ENCODE peak calls at places on chromosomes 13 and 19, in nine cellular contexts. C is CD8-positive, alpha-beta memory T cell; H is ovary; Z is neuronal stem cell; V is upper lobe of right lung; X is stomach; N is thoracic aorta; U is right lobe of liver; S is CD8-positive, alpha-beta T cell. P is an unnamed sample.

GRCh38 chr13:47672982-47673670 is 327.9 kb downstream of the SUCLA2 start:
- DNase-seq in C (no peak), H (no peak), Z (no peak), V (no peak), X (no peak), N (no peak), U (no peak), S (no peak), P (no peak)

GRCh38 chr13:111658150-111659100 is 338.0 kb downstream of the TEX29 start:
- DNase-seq in C (no peak), H (no peak), Z (peak), V (no peak), X (no peak), N (no peak), U (no peak), S (no peak), P (no peak)

GRCh38 chr13:112854321-112854720 is 114.7 kb upstream of the MCF2L start:
- DNase-seq in C (no peak), H (no peak), Z (no peak), V (peak), X (no peak), N (no peak), U (no peak), S (no peak), P (no peak)

GRCh38 chr13:106534844-106535551 is 464 bp downstream of the EFNB2 start:
- DNase-seq in C (no peak), H (peak), Z (no peak), V (peak), X (peak), N (no peak), U (no peak), S (no peak), P (peak)

GRCh38 chr13:77874406-77874805 is 44.2 kb downstream of the EDNRB start:
- DNase-seq in C (no peak), H (no peak), Z (no peak), V (no peak), X (no peak), N (no peak), U (no peak), S (no peak), P (no peak)

GRCh38 chr13:44364601-44365000 is 9.0 kb upstream of the SERP2 start:
- DNase-seq in C (no peak), H (no peak), Z (peak), V (no peak), X (no peak), N (no peak), U (no peak), S (no peak), P (no peak)

GRCh38 chr19:2342656-2343288 is 14.3 kb downstream of the SPPL2B start:
- DNase-seq in C (no peak), H (no peak), Z (no peak), V (no peak), X (no peak), N (no peak), U (no peak), S (no peak), P (no peak)

GRCh38 chr13:20435616-20436368 is 89.9 kb downstream of the CRYL1 start:
- DNase-seq in C (no peak), H (no peak), Z (no peak), V (no peak), X (no peak), N (no peak), U (no peak), S (no peak), P (no peak)

GRCh38 chr13:108681986-108682562 is 52.7 kb downstream of the MYO16 start:
- DNase-seq in C (no peak), H (no peak), Z (no peak), V (no peak), X (no peak), N (no peak), U (no peak), S (no peak), P (no peak)

GRCh38 chr13:31930901-31931522 is 100.6 kb upstream of the FRY start:
- DNase-seq in C (no peak), H (no peak), Z (no peak), V (no peak), X (no peak), N (no peak), U (no peak), S (no peak), P (no peak)

GRCh38 chr19:47473336-47473735 is 1.6 kb upstream of the SLC8A2 start:
- DNase-seq in C (no peak), H (no peak), Z (no peak), V (no peak), X (no peak), N (no peak), U (peak), S (no peak), P (no peak)

GRCh38 chr19:18204394-18205179 is 745 bp upstream of the RAB3A start:
- DNase-seq in C (no peak), H (peak), Z (peak), V (no peak), X (peak), N (no peak), U (peak), S (no peak), P (no peak)

GRCh38 chr19:33476151-33476707 is 45.4 kb downstream of the PEPD start:
- DNase-seq in C (no peak), H (no peak), Z (no peak), V (peak), X (no peak), N (no peak), U (no peak), S (no peak), P (no peak)

GRCh38 chr19:13260883-13261653 is 110.9 kb downstream of the IER2 start:
- DNase-seq in C (no peak), H (no peak), Z (no peak), V (no peak), X (peak), N (no peak), U (no peak), S (no peak), P (no peak)

GRCh38 chr13:50403311-50403710 is 388.1 kb downstream of the KCNRG start:
- DNase-seq in C (no peak), H (no peak), Z (no peak), V (no peak), X (peak), N (no peak), U (no peak), S (no peak), P (no peak)

GRCh38 chr13:84654654-84655244 is 772.5 kb upstream of the SLITRK1 start:
- DNase-seq in C (no peak), H (no peak), Z (peak), V (no peak), X (no peak), N (no peak), U (no peak), S (no peak), P (no peak)

GRCh38 chr19:17304386-17305047 is 1.2 kb upstream of the MRPL34 start:
- DNase-seq in C (no peak), H (peak), Z (no peak), V (peak), X (no peak), N (no peak), U (no peak), S (no peak), P (no peak)

GRCh38 chr13:33910267-33910666 is 92.3 kb downstream of the RFC3 start:
- DNase-seq in C (no peak), H (no peak), Z (no peak), V (no peak), X (no peak), N (no peak), U (no peak), S (no peak), P (no peak)

GRCh38 chr19:53086949-53087348 is 16.3 kb downstream of the ZNF160 start:
- DNase-seq in C (no peak), H (no peak), Z (no peak), V (no peak), X (no peak), N (no peak), U (peak), S (no peak), P (peak)

GRCh38 chr13:57123660-57124059 is 17.1 kb upstream of the PRR20A start:
- DNase-seq in C (no peak), H (peak), Z (no peak), V (no peak), X (no peak), N (peak), U (no peak), S (no peak), P (peak)

GRCh38 chr13:26985285-26985878 is 186.2 kb downstream of the USP12 start:
- DNase-seq in C (peak), H (peak), Z (peak), V (no peak), X (peak), N (peak), U (no peak), S (peak), P (no peak)

GRCh38 chr13:83499286-83499685 is 383.0 kb downstream of the SLITRK1 start:
- DNase-seq in C (no peak), H (no peak), Z (no peak), V (no peak), X (no peak), N (no peak), U (no peak), S (no peak), P (no peak)

GRCh38 chr19:19230505-19230904 is 18.7 kb downstream of the NCAN start:
- DNase-seq in C (no peak), H (no peak), Z (no peak), V (no peak), X (no peak), N (no peak), U (no peak), S (no peak), P (no peak)

GRCh38 chr13:106533101-106533939 is 2.1 kb downstream of the EFNB2 start:
- DNase-seq in C (no peak), H (peak), Z (peak), V (peak), X (peak), N (no peak), U (peak), S (no peak), P (peak)

GRCh38 chr13:33394294-33394932 is 108.9 kb upstream of the STARD13 start:
- DNase-seq in C (no peak), H (no peak), Z (no peak), V (no peak), X (no peak), N (no peak), U (no peak), S (no peak), P (no peak)

DNA sequence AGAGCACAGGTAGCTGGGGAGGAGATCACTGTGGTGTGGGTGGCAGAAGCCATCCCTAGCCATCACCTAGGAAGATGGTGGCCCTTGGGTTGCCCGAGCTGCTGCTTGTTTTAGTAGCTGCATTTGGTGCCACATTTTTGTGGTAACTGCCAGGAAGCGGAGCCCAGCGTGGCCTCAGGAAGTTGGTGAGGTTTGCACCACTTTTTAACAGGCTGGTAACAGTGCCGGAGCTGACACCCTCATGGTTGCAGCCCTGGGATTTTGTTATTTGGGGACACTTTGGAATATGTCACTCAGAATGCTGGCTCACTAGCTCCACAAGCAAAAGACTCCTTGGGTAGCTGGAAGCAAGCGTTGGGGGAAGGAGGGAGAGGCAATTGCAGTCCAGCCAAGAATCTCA is 22.1 kb downstream of the ACTN4 start:
- DNase-seq in C (peak), H (no peak), Z (no peak), V (no peak), X (no peak), N (no peak), U (no peak), S (no peak), P (no peak)
- H3K27ac ChIP-seq in C (peak), H (no peak), Z (no peak), V (peak), X (peak), N (peak), U (peak), S (no peak), P (peak)

GRCh38 chr13:67643656-67644055 is 413.5 kb upstream of the PCDH9 start:
- DNase-seq in C (no peak), H (no peak), Z (no peak), V (no peak), X (no peak), N (no peak), U (no peak), S (no peak), P (no peak)
- H3K27ac ChIP-seq in C (no peak), H (no peak), Z (no peak), V (no peak), X (no peak), N (no peak), U (no peak), S (no peak), P (no peak)

GRCh38 chr19:6239401-6239844 is 40.4 kb downstream of the MLLT1 start:
- DNase-seq in C (no peak), H (peak), Z (no peak), V (peak), X (peak), N (no peak), U (no peak), S (no peak), P (peak)

GRCh38 chr19:6241056-6241455 is 38.7 kb downstream of the MLLT1 start:
- DNase-seq in C (no peak), H (no peak), Z (no peak), V (peak), X (no peak), N (no peak), U (peak), S (no peak), P (peak)

GRCh38 chr19:6241680-6242079 is 38.1 kb downstream of the MLLT1 start:
- DNase-seq in C (no peak), H (no peak), Z (no peak), V (peak), X (no peak), N (no peak), U (peak), S (no peak), P (peak)

GRCh38 chr19:6239871-6240676 is 39.7 kb downstream of the MLLT1 start:
- DNase-seq in C (no peak), H (no peak), Z (no peak), V (peak), X (no peak), N (no peak), U (peak), S (no peak), P (peak)

DNA sequence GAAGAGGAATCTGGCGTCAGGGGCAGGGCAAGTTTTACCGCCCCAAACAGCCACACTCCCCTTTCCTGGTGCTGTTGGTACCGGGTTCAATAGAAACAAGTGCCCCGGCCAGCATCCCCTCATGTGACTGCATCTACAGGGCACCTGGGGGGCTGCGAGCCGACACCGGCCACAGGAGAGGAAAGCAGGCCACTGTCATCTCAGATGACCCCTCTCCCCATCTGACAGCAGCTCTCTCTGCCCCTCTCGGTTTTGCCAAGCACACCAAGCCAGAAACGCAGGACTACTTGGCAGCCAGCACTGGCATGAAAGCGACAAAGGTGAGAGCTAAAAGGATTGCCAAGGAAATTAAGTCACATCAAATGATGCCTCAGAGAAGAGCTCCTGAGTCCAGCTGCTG is 37.1 kb downstream of the MLLT1 start:
- DNase-seq in C (no peak), H (no peak), Z (no peak), V (no peak), X (no peak), N (no peak), U (peak), S (no peak), P (no peak)
- H3K27ac ChIP-seq in C (no peak), H (no peak), Z (no peak), V (no peak), X (peak), N (no peak), U (no peak), S (no peak), P (peak)

DNA sequence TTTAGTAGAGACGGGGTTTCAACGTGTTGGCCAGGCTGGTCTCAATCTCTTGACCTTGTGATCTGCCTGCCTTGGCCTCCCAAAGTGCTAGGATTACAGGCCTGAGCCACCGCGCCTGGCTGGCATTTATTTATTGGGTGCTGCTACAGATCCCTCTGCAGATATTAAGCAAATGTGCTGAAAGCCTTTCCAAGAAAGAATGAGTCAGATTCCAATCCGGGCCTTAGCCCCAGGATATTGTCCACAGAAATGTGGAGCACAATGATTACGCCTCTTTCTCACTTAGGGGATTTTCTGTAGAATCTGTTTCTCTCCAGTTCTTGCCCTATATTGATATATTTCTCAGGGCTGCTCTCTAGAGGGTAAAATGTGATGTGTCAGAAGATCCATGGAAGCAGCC is 24.7 kb upstream of the IGFL4 start:
- DNase-seq in C (no peak), H (no peak), Z (no peak), V (no peak), X (no peak), N (no peak), U (no peak), S (no peak), P (no peak)
- H3K27ac ChIP-seq in C (no peak), H (no peak), Z (no peak), V (no peak), X (no peak), N (no peak), U (no peak), S (no peak), P (no peak)

DNA sequence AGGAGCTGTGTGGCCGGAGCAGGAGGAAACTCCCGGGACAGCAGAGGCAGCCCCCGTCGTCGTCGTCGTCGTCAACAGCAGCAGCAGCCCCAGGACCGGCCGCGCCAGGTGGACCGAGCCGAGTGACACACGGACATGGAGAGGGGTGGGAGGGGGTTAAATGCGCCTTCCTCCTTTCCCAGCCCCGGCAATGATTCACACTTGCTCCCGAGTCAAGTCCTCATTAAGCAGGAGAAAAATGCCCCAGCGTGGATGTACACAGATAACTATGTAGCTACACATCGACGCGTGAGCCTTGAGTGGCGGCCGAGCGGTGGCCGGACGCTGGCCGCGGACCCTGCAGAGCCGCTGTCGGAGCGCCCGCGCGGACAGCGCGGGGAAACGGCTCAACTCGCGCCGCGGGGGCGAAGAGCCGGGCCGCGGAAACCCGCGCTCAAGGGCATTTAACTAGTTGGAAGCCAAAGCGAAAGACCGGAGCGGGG is 645 bp downstream of the UBL3 start:
- DNase-seq in C (peak), H (peak), Z (no peak), V (peak), X (peak), N (peak), U (peak), S (no peak), P (peak)
- H3K27ac ChIP-seq in C (peak), H (peak), Z (peak), V (peak), X (peak), N (peak), U (peak), S (peak), P (peak)

DNA sequence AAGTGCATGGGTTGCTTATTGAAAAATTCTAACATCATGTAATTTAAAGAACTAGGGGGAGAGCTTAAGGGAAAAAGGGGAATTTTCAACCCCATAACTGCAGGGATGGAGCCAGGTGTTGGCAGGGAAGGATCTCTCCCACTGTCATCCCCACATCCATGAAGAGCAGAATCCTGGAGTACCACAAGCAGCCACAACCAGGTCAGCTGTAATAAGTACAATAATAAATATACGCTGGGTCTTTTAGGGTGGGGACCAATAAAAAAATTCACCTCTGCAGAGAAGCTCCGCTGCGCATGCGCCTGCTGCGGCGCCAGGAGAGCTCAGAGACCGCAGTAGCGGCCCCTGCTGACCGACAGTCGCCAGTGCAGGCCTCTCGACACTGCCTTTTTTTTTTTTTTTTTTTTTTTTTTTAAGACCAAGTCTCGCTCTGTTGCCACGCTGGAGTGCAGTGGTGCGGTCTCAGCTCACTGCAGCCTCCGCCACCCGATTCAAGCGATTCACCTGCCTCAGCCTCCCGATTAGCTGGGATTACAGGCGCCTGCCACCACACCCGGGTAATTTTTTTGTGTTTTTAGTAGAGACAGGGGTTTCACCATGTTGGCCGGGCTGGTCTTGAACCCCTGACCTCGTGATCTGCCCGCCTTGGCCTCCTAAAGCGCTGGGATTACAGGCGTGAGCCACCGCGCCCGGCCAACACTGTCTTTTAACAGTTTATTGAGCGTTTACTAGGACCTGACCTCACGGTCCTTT is 2.5 kb upstream of the EEF2 start:
- DNase-seq in C (peak), H (peak), Z (peak), V (peak), X (peak), N (peak), U (peak), S (peak), P (peak)
- H3K27ac ChIP-seq in C (peak), H (no peak), Z (no peak), V (no peak), X (peak), N (no peak), U (no peak), S (peak), P (peak)

GRCh38 chr13:110523838-110524237 is 37.7 kb downstream of the RAB20 start:
- DNase-seq in C (no peak), H (no peak), Z (no peak), V (no peak), X (no peak), N (no peak), U (peak), S (no peak), P (no peak)
- H3K27ac ChIP-seq in C (no peak), H (no peak), Z (no peak), V (no peak), X (peak), N (peak), U (peak), S (no peak), P (peak)